ENCODE peak calls at places on chromosome 21, in seven cellular contexts. N, K, T, B, A, H and S are unnamed samples. For H3K27me3, the result is how much of the 10 kb centered on the place peaks cover.

GRCh38 chr21:26804895-26805609 is 40.2 kb downstream of the ADAMTS1 start:
- DNase-seq in N (no peak), K (no peak), T (no peak), B (peak), A (no peak), H (no peak), S (no peak)

GRCh38 chr21:46429754-46430681 is 28.7 kb upstream of the DIP2A start:
- DNase-seq in N (no peak), K (no peak), T (no peak), B (no peak), A (no peak), H (peak), S (no peak)

GRCh38 chr21:46663754-46664153 is 28.3 kb downstream of the PRMT2 start:
- DNase-seq in N (no peak), K (no peak), T (no peak), B (no peak), A (no peak), H (no peak), S (no peak)

GRCh38 chr21:36203603-36203889 is 46.9 kb downstream of the DOP1B start:
- DNase-seq in N (no peak), K (no peak), T (no peak), B (peak), A (no peak), H (no peak), S (no peak)

GRCh38 chr21:46617267-46618051 is 12.6 kb upstream of the S100B start:
- DNase-seq in N (no peak), K (no peak), T (no peak), B (peak), A (no peak), H (no peak), S (no peak)

GRCh38 chr21:25925936-25926335 is 191.2 kb downstream of the GABPA start:
- DNase-seq in N (no peak), K (no peak), T (no peak), B (peak), A (no peak), H (no peak), S (no peak)

GRCh38 chr21:16492892-16493291 is 763.1 kb downstream of the USP25 start:
- DNase-seq in N (no peak), K (no peak), T (no peak), B (peak), A (no peak), H (no peak), S (no peak)

GRCh38 chr21:46054031-46054430 is 43.9 kb upstream of the COL6A2 start:
- DNase-seq in N (no peak), K (no peak), T (peak), B (no peak), A (no peak), H (no peak), S (no peak)

GRCh38 chr21:25568230-25568629 is 39.1 kb downstream of the MRPL39 start:
- DNase-seq in N (no peak), K (no peak), T (peak), B (peak), A (peak), H (peak), S (no peak)

GRCh38 chr21:25639922-25640670 is 1.0 kb downstream of the JAM2 start:
- DNase-seq in N (no peak), K (peak), T (peak), B (no peak), A (no peak), H (no peak), S (no peak)

GRCh38 chr21:40936771-40937261 is 89.9 kb upstream of the DSCAM start:
- DNase-seq in N (no peak), K (no peak), T (no peak), B (no peak), A (no peak), H (no peak), S (no peak)

GRCh38 chr21:46347791-46348381 is 23.9 kb downstream of the PCNT start:
- DNase-seq in N (no peak), K (no peak), T (no peak), B (peak), A (no peak), H (no peak), S (no peak)

DNA sequence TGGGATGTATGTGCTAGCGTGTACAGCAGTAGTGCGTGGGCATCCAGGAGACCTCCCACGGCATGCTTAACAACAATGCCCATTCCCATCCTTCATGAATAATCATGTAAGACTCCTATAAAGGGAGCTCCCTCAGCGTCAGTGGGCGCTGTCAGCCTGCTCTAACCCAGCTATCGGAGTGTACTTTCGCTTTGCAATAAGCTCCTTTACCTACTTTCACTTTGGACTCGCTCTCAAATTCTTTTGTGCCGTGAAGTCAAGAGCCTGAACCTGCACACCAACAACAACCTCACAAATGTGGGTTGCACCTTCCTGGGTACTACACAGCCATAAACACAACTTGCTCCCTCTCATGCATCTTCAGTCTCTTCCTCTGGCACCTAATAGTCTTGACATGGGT is 114.8 kb upstream of the PAXBP1 start:
- DNase-seq in N (peak), K (no peak), T (no peak), B (no peak), A (peak), H (no peak), S (peak)
- H3K27me3 ChIP-seq in N (under half), K (under half), T (under half), B (under half), A (under half), H (under half), S (under half)

DNA sequence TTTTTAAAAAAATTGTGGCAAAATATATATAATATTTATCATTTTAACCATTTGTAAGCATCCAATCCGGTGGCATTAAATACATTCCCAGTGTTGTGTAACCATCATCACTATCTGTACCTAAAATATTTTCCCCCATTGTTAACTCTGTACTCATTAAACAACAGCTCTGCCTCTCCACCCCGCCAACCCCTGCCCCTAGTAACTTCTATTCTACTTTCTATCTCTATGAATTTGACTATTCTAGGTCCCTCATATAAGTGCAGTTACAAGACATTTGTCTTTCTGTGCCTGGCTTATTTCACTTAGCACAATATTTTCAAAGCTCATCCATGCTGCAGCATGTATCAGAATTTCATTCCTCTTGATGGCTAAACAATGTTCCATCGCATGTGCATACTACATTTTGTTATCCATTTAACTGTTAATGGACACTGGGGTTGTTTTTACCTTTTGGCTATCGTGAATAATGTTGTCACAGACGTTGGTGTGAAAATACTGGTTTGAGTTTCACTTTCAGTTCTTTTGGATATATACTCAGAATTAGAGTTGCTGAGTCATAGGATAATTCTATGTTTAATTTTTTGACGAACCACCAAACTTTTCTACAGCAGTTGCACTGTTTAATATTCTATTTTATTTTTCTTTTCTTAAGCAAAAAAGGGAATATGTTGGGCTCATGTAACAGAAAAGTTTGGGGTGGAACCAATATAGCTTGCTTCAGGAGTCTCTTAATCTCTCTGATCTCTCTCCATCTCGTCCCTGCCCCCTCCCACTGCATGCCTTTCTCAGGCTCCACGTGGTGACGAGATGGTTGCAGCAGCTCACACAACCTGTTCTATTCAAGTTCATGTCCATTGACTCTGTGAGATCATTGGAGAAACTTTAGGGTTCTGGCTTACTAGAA is 25.2 kb upstream of the RCAN1 start:
- DNase-seq in N (no peak), K (no peak), T (no peak), B (no peak), A (no peak), H (no peak), S (no peak)
- H3K4me3 ChIP-seq in N (peak), K (no peak), T (no peak), B (no peak), A (no peak), H (peak), S (no peak)

GRCh38 chr21:32350981-32351380 is 41.8 kb downstream of the URB1 start:
- DNase-seq in N (no peak), K (no peak), T (no peak), B (no peak), A (no peak), H (no peak), S (no peak)

GRCh38 chr21:32347887-32348450 is 44.8 kb downstream of the URB1 start:
- DNase-seq in N (no peak), K (no peak), T (no peak), B (no peak), A (no peak), H (no peak), S (no peak)

GRCh38 chr21:32350211-32350980 is 42.4 kb downstream of the URB1 start:
- DNase-seq in N (no peak), K (no peak), T (no peak), B (no peak), A (no peak), H (no peak), S (no peak)

GRCh38 chr21:32348604-32349332 is 44.0 kb downstream of the URB1 start:
- DNase-seq in N (no peak), K (no peak), T (no peak), B (no peak), A (no peak), H (no peak), S (no peak)

DNA sequence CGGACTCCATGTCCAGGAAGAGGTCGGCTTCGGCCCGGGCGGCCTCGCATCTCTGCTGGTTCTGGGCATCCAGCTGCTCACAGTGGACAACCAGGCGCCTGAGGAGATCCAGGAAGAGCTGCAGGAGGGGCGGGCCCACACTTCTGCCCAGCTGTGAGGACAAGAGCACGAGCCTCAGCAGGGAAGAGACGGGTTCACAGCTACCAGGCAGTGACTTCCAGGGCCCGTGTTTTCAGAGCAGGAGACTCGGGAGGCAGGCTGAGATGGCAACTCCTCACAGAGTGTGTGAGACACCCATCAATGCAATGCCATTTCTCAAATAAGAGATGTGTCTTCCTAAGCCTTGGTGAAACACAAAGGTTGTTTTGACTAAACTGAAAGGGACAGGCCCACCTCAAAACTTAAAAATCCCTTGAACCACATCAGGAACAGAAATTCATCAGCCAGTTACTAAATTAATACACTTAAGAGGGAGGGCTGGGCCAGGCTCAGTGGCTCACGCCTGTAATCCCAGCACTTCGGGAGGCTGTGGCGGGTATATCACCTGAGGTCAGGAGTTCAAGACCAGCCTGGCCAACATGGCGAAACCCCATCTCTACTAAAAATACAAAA is 43.4 kb downstream of the URB1 start:
- DNase-seq in N (no peak), K (no peak), T (no peak), B (no peak), A (no peak), H (no peak), S (no peak)
- H3K27me3 ChIP-seq in N (under half), K (under half), T (under half), B (under half), A (under half), H (under half), S (under half)

GRCh38 chr21:38807987-38808386 is 2.3 kb downstream of the ETS2 start:
- DNase-seq in N (no peak), K (no peak), T (no peak), B (no peak), A (no peak), H (no peak), S (no peak)
- H3K4me3 ChIP-seq in N (no peak), K (peak), T (peak), B (peak), A (no peak), H (peak), S (no peak)

GRCh38 chr21:42362700-42363099 is 3.6 kb downstream of the TFF1 start:
- DNase-seq in N (no peak), K (no peak), T (no peak), B (no peak), A (no peak), H (no peak), S (no peak)
- H3K27me3 ChIP-seq in N (under half), K (under half), T (under half), B (under half), A (under half), H (under half), S (under half)

GRCh38 chr21:42532466-42533181 is 19.0 kb downstream of the SLC37A1 start:
- DNase-seq in N (no peak), K (no peak), T (no peak), B (no peak), A (no peak), H (peak), S (no peak)

GRCh38 chr21:42527489-42528158 is 14.0 kb downstream of the SLC37A1 start:
- DNase-seq in N (peak), K (no peak), T (no peak), B (no peak), A (peak), H (no peak), S (peak)

GRCh38 chr21:42527127-42527488 is 13.5 kb downstream of the SLC37A1 start:
- DNase-seq in N (no peak), K (no peak), T (no peak), B (no peak), A (no peak), H (no peak), S (no peak)

GRCh38 chr21:42531771-42532170 is 18.1 kb downstream of the SLC37A1 start:
- DNase-seq in N (no peak), K (no peak), T (no peak), B (no peak), A (no peak), H (no peak), S (no peak)

GRCh38 chr21:42530167-42530518 is 16.5 kb downstream of the SLC37A1 start:
- DNase-seq in N (no peak), K (no peak), T (no peak), B (no peak), A (no peak), H (no peak), S (no peak)
- H3K4me3 ChIP-seq in N (no peak), K (no peak), T (no peak), B (no peak), A (no peak), H (no peak), S (no peak)

GRCh38 chr21:18249542-18250152 is 5.0 kb downstream of the CHODL start:
- DNase-seq in N (no peak), K (peak), T (no peak), B (no peak), A (no peak), H (no peak), S (no peak)

GRCh38 chr21:18253809-18254208 is 9.2 kb downstream of the CHODL start:
- DNase-seq in N (no peak), K (no peak), T (no peak), B (no peak), A (no peak), H (no peak), S (no peak)

GRCh38 chr21:18252686-18253085 is 8.1 kb downstream of the CHODL start:
- DNase-seq in N (no peak), K (peak), T (no peak), B (no peak), A (no peak), H (no peak), S (no peak)

GRCh38 chr21:18251065-18251464 is 6.4 kb downstream of the CHODL start:
- DNase-seq in N (no peak), K (no peak), T (no peak), B (no peak), A (no peak), H (no peak), S (no peak)

GRCh38 chr21:18253252-18253651 is 8.6 kb downstream of the CHODL start:
- DNase-seq in N (no peak), K (no peak), T (no peak), B (no peak), A (no peak), H (no peak), S (no peak)
- H3K27me3 ChIP-seq in N (under half), K (under half), T (under half), B (under half), A (under half), H (under half), S (under half)

GRCh38 chr21:33070921-33071877 is 1.3 kb downstream of the OLIG1 start:
- DNase-seq in N (no peak), K (no peak), T (no peak), B (no peak), A (no peak), H (no peak), S (peak)
- H3K4me3 ChIP-seq in N (peak), K (no peak), T (peak), B (no peak), A (peak), H (peak), S (peak)

DNA sequence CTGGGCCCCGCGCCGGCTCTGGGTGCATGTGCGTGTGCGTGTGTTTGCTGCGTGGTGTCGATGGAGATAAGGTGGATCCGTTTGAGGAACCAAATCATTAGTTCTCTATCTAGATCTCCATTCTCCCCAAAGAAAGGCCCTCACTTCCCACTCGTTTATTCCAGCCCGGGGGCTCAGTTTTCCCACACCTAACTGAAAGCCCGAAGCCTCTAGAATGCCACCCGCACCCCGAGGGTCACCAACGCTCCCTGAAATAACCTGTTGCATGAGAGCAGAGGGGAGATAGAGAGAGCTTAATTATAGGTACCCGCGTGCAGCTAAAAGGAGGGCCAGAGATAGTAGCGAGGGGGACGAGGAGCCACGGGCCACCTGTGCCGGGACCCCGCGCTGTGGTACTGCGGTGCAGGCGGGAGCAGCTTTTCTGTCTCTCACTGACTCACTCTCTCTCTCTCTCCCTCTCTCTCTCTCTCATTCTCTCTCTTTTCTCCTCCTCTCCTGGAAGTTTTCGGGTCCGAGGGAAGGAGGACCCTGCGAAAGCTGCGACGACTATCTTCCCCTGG is 644 bp downstream of the OLIG2 start:
- DNase-seq in N (no peak), K (no peak), T (no peak), B (no peak), A (no peak), H (no peak), S (no peak)
- H3K27me3 ChIP-seq in N (half or more), K (half or more), T (under half), B (half or more), A (half or more), H (half or more), S (under half)

DNA sequence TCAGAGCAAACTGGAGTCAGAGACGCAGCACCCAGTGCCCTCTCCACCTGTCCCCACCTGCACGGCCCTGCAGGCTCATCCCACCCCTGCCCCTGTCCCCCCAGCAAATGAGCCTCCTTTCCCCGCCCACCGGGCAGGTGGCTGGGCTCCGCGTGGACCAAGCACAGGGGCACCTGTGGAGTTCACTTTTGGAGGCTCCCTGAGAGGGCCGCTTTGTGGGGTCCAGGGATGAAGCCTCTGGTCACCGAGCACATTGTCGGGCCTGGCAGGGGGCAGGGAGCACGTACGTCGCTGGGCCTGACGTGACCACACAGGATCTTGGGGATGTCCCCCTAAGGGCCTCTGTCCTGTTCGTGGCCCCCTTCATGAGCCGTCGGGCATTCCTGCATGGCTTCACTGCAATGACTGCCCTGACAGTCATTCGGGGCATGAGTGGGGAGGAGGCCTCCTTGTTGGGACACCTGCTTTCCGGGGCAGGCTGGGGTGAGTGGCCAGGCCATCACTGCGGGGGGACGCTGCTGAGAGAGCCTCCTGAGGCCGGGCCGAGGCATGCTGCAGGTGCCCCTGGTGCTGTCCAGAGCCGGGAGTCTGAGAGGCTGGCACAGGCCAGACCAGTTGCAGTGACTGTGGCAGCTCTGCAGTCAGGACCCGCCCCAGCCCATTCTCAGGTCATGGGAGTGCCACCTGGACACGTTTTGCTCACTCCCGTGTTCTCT is 19.7 kb downstream of the SLX9 start:
- DNase-seq in N (no peak), K (no peak), T (no peak), B (no peak), A (no peak), H (peak), S (no peak)
- H3K4me3 ChIP-seq in N (no peak), K (no peak), T (no peak), B (no peak), A (no peak), H (no peak), S (no peak)